ENCODE peak calls at places on chromosomes 13 and 19, in five cellular contexts. W is omental fat pad; J is activated naive CD8-positive, alpha-beta T cell treated with anti-CD3 and anti-CD28 coated beads for 36 hours; L is fibroblast of pulmonary artery; I is A549. A is an unnamed sample.

GRCh38 chr19:15331419-15332310 is 674 bp downstream of the BRD4 start:
- DNase-seq in L (peak), J (peak), I (peak), W (peak), A (peak)

GRCh38 chr19:787551-787950 is 9.7 kb upstream of the PTBP1 start:
- DNase-seq in J (no peak), I (no peak), W (no peak), L (no peak), A (no peak)

GRCh38 chr13:79389031-79389430 is 17.0 kb downstream of the RBM26 start:
- DNase-seq in I (no peak), J (no peak), L (no peak), W (no peak), A (no peak)

GRCh38 chr19:18657590-18658365 is 20.9 kb downstream of the KLHL26 start:
- DNase-seq in I (no peak), L (peak), J (no peak), W (no peak), A (peak)

GRCh38 chr13:50576156-50576555 is 267.3 kb downstream of the DLEU7 start:
- DNase-seq in J (no peak), W (no peak), L (no peak), I (no peak), A (peak)

GRCh38 chr19:30830875-30831274 is 458.7 kb downstream of the ZNF536 start:
- DNase-seq in I (no peak), L (no peak), J (no peak), W (no peak), A (no peak)

GRCh38 chr19:50489461-50490011 is 12.9 kb upstream of the GARIN5A start:
- DNase-seq in W (no peak), I (no peak), J (no peak), L (no peak), A (no peak)

GRCh38 chr19:11268783-11269267 is 6.5 kb upstream of the DOCK6 start:
- DNase-seq in I (no peak), W (no peak), L (peak), J (no peak), A (peak)

GRCh38 chr19:8358948-8359347 is 5.0 kb upstream of the ANGPTL4 start:
- DNase-seq in J (no peak), I (no peak), L (no peak), W (no peak), A (no peak)

GRCh38 chr13:45925151-45925550 is 73.6 kb upstream of the SIAH3 start:
- DNase-seq in L (peak), J (no peak), I (no peak), W (no peak), A (no peak)

GRCh38 chr19:10861118-10861651 is 10.2 kb upstream of the CARM1 start:
- DNase-seq in L (peak), J (no peak), W (no peak), I (no peak), A (peak)

GRCh38 chr19:35533822-35534521 is 716 bp downstream of the GAPDHS start:
- DNase-seq in I (no peak), W (no peak), J (peak), L (peak), A (peak)

GRCh38 chr13:44439615-44440014 is 66.0 kb downstream of the SERP2 start:
- DNase-seq in I (no peak), W (no peak), L (no peak), J (no peak), A (no peak)

GRCh38 chr19:15532779-15533521 is 24.6 kb downstream of the CYP4F22 start:
- DNase-seq in L (peak), I (no peak), J (no peak), W (no peak), A (peak)

GRCh38 chr19:1379961-1380489 is 3.7 kb upstream of the NDUFS7 start:
- DNase-seq in L (no peak), J (no peak), W (no peak), I (no peak), A (no peak)

GRCh38 chr13:94674609-94675348 is 37.6 kb downstream of the SOX21 start:
- DNase-seq in J (peak), W (peak), I (peak), L (peak), A (peak)

GRCh38 chr13:94431569-94431968 is 47.9 kb downstream of the DCT start:
- DNase-seq in J (no peak), L (peak), I (no peak), W (no peak), A (no peak)

GRCh38 chr19:33713194-33713593 is 83.5 kb upstream of the KCTD15 start:
- DNase-seq in J (no peak), L (no peak), W (no peak), I (no peak), A (no peak)

GRCh38 chr19:12954150-12954962 is 2.7 kb downstream of the GADD45GIP1 start:
- DNase-seq in W (no peak), J (no peak), L (no peak), I (no peak), A (no peak)

GRCh38 chr19:16661480-16662034 is 618 bp downstream of the TMEM38A start:
- DNase-seq in I (no peak), J (peak), L (no peak), W (no peak), A (peak)

GRCh38 chr13:110525328-110526319 is 35.9 kb downstream of the RAB20 start:
- DNase-seq in I (no peak), W (no peak), L (no peak), J (peak), A (no peak)

GRCh38 chr13:103351035-103351828 is 285.0 kb upstream of the SLC10A2 start:
- DNase-seq in I (no peak), L (peak), J (no peak), W (no peak), A (peak)

GRCh38 chr19:41323430-41324125 is 13.6 kb downstream of the CCDC97 start:
- DNase-seq in I (peak), J (no peak), L (peak), W (no peak), A (peak)

GRCh38 chr19:16197188-16197621 is 506 bp upstream of the AP1M1 start:
- DNase-seq in L (peak), J (no peak), I (no peak), W (no peak), A (peak)

GRCh38 chr13:106507560-106508274 is 27.7 kb downstream of the EFNB2 start:
- DNase-seq in I (no peak), W (no peak), J (no peak), L (peak), A (peak)

GRCh38 chr13:111363121-111363520 is 42.7 kb downstream of the TEX29 start:
- DNase-seq in L (no peak), I (no peak), W (no peak), J (no peak), A (no peak)